ENCODE peak calls at places on chromosomes 5 and 9, in five cellular contexts. L, N, A, O and S are unnamed samples.

GRCh38 chr9:19416143-19416542 is 7.3 kb downstream of the ACER2 start:
- DNase-seq in A (no peak), L (no peak), N (no peak), O (no peak), S (no peak)

GRCh38 chr9:122370303-122370702 is 521 bp upstream of the PTGS1 start:
- DNase-seq in N (no peak), L (peak; percentile 37), O (no peak), A (peak; percentile 33), S (no peak)

GRCh38 chr9:23811633-23812032 is 14.4 kb downstream of the ELAVL2 start:
- DNase-seq in O (no peak), N (no peak), A (no peak), L (no peak), S (no peak)

GRCh38 chr9:108854094-108854493 is 1.7 kb downstream of the ACTL7B start:
- DNase-seq in N (no peak), A (no peak), L (no peak), O (no peak), S (no peak)

GRCh38 chr9:82583524-82583923 is 479.4 kb downstream of the RASEF start:
- DNase-seq in O (no peak), A (peak; percentile 57), L (no peak), N (no peak), S (no peak)

GRCh38 chr5:21152611-21153010 is 1164.6 kb upstream of the CDH18 start:
- DNase-seq in N (no peak), L (no peak), O (no peak), A (no peak), S (no peak)

GRCh38 chr5:180111273-180111695 is 39.7 kb upstream of the RNF130 start:
- DNase-seq in L (no peak), A (no peak), N (peak; percentile 58), O (no peak), S (no peak)

GRCh38 chr5:143182901-143183820 is 220.3 kb downstream of the NR3C1 start:
- DNase-seq in A (peak; percentile 18), N (no peak), L (peak; percentile 13), O (peak; percentile 20), S (no peak)

GRCh38 chr5:112763165-112763564 is 25.5 kb downstream of the APC start:
- DNase-seq in O (no peak), L (no peak), N (no peak), A (no peak), S (no peak)

GRCh38 chr9:23375511-23375910 is 450.5 kb downstream of the ELAVL2 start:
- DNase-seq in A (no peak), L (no peak), N (no peak), O (no peak), S (no peak)

GRCh38 chr5:133806847-133807246 is 161.6 kb downstream of the C5orf15 start:
- DNase-seq in A (no peak), O (no peak), L (no peak), N (no peak), S (no peak)

GRCh38 chr5:113114559-113114958 is 138.0 kb downstream of the DCP2 start:
- DNase-seq in A (no peak), L (no peak), N (no peak), O (no peak), S (no peak)

GRCh38 chr5:74514888-74515551 is 125.5 kb downstream of the ENC1 start:
- DNase-seq in N (no peak), L (no peak), A (no peak), O (no peak), S (no peak)

GRCh38 chr9:129081388-129081889 is 528 bp downstream of the DOLPP1 start:
- DNase-seq in L (no peak), N (no peak), O (no peak), A (no peak), S (no peak)

GRCh38 chr5:10607666-10608442 is 44.0 kb downstream of the ANKRD33B start:
- DNase-seq in O (peak; percentile 38), A (peak; percentile 59), L (peak; percentile 45), N (no peak), S (no peak)

GRCh38 chr5:177421046-177421798 is 5.3 kb upstream of the GRK6 start:
- DNase-seq in N (no peak), L (no peak), A (no peak), O (no peak), S (no peak)

GRCh38 chr9:70079364-70080103 is 35.9 kb downstream of the MAMDC2 start:
- DNase-seq in L (no peak), N (no peak), O (peak; percentile 44), A (peak; percentile 91), S (no peak)

GRCh38 chr9:331197-331596 is 116.5 kb downstream of the DOCK8 start:
- DNase-seq in L (no peak), A (no peak), N (no peak), O (no peak), S (no peak)

GRCh38 chr5:157143127-157143959 is 678 bp upstream of the MED7 start:
- DNase-seq in A (peak; percentile 47), N (peak; percentile 83), L (peak; percentile 44), O (peak; percentile 41), S (no peak)

GRCh38 chr5:145588113-145588512 is 247.0 kb downstream of the PRELID2 start:
- DNase-seq in L (no peak), A (no peak), N (no peak), O (no peak), S (no peak)

GRCh38 chr5:93100976-93101375 is 480.0 kb downstream of the NR2F1-AS1 start:
- DNase-seq in N (no peak), L (no peak), O (no peak), A (no peak), S (no peak)

GRCh38 chr5:119343766-119344165 is 12.1 kb upstream of the TNFAIP8 start:
- DNase-seq in A (no peak), L (no peak), N (no peak), O (no peak), S (no peak)

GRCh38 chr5:73963021-73963420 is 337.0 kb downstream of the ARHGEF28 start:
- DNase-seq in N (no peak), A (peak; percentile 59), L (no peak), O (no peak), S (no peak)

GRCh38 chr5:137822158-137822764 is 45.4 kb upstream of the MYOT start:
- DNase-seq in A (peak; percentile 43), O (no peak), L (peak; percentile 45), N (no peak), S (no peak)

GRCh38 chr9:21056931-21057330 is 20.8 kb downstream of the IFNB1 start:
- DNase-seq in O (no peak), N (no peak), A (no peak), L (no peak), S (no peak)

GRCh38 chr9:119343161-119343720 is 26.0 kb downstream of the BRINP1 start:
- DNase-seq in L (no peak), O (no peak), A (no peak), N (no peak), S (no peak)

GRCh38 chr9:33881635-33882034 is 64.7 kb downstream of the UBE2R2 start:
- DNase-seq in L (no peak), O (no peak), N (no peak), A (no peak), S (no peak)

GRCh38 chr5:5421149-5421960 is 1.1 kb upstream of the ICE1 start:
- DNase-seq in N (no peak), A (peak; percentile 14), L (peak; percentile 14), O (no peak), S (no peak)

GRCh38 chr5:115494570-115495289 is 49.8 kb downstream of the FEM1C start:
- DNase-seq in A (no peak), L (no peak), N (no peak), O (no peak), S (no peak)

GRCh38 chr5:133938932-133939331 is 29.5 kb downstream of the C5orf15 start:
- DNase-seq in L (no peak), A (no peak), O (no peak), N (peak; percentile 4), S (no peak)

GRCh38 chr5:181235689-181236366 is 7.9 kb downstream of the RACK1 start:
- DNase-seq in N (no peak), A (no peak), L (no peak), O (no peak), S (no peak)

GRCh38 chr5:181235323-181235688 is 8.4 kb downstream of the RACK1 start:
- DNase-seq in N (no peak), L (no peak), A (no peak), O (no peak), S (no peak)

GRCh38 chr5:181237758-181238385 is 5.8 kb downstream of the RACK1 start:
- DNase-seq in N (no peak), L (no peak), A (no peak), O (no peak), S (no peak)

GRCh38 chr5:181236954-181237641 is 6.6 kb downstream of the RACK1 start:
- DNase-seq in L (no peak), O (no peak), A (no peak), N (no peak), S (no peak)

GRCh38 chr5:181236471-181236870 is 7.2 kb downstream of the RACK1 start:
- DNase-seq in O (no peak), L (no peak), N (no peak), A (no peak), S (no peak)
- TF ChIP-seq POLR2A in O (no peak), L (no peak), N (no peak), A (no peak), S (no peak)

DNA sequence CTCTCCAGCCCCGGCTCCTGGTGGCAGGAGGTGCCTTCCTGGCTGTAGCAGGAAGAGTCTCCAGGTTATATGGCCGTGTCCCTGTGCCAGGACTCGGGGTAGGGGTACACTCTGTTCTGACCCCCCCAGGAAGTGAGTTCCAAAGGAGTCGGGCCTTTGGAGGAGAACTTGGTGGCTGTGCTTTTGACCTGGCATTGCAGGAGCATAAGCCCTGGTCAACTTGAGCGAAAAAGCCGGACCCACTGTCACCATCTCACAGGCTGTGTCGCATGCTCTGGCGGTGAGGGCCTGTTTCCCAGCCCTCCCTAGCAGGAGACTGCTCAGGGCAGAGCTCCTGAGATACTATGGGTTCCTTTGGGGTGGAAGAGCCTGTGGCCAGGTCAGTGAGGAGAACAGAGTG is 36.0 kb downstream of the GADD45G start:
- DNase-seq in O (no peak), A (no peak), L (no peak), N (no peak), S (no peak)
- H3K27ac ChIP-seq in O (no peak overlapping the region), A (no peak overlapping the region), L (no peak overlapping the region), N (no peak overlapping the region), S (peak overlapping the region; percentile 85)

GRCh38 chr9:4792572-4793411 is at the start of gene RCL1:
- DNase-seq in A (peak; percentile 95), N (peak; percentile 96), O (peak; percentile 95), L (peak; percentile 97), S (peak; percentile 96)
- TF ChIP-seq POLR2A in A (peak; percentile 85), N (peak; percentile 6), O (peak; percentile 62), L (peak; percentile 85), S (peak; percentile 64)

DNA sequence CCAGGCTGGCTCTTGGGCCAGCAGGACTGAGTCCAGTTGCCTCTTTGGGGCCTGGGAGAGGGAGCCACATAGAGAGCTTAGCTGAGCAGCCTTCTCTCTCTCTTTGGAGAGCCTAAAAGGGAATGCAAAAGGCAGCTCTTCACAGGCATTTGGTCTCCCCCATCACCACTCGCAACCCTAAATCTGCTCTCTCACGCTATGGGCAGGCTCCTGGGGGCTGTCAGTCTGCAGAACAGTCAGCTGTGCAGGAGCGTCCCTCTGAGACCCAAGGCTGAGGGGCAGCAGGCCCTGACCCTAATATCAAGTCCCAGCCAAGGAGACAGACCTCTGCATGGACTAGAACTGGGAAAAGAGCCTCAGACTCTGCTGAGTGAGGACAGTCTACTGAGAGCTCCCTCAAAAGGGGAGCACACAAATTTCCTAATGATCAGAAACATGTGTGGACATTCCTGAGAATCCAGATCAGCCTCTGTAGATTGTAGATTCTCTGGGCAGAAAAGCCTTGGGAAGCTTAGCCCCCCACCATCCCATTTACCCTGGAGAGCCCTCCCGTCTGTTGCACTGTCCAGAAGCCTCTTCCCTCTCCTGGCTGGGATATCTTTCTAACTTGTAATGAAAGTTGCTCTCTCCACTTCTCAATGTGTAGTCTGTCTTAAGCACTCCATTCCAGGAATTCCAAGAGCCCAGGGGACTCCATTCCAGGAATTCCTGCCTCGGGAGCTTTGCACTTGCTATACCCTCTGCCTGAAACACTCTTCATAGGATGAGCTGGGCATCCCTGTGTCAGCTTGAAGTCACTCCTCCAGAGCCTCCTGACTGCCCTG is 79.4 kb downstream of the FAM114A2 start:
- DNase-seq in L (no peak), A (no peak), O (no peak), N (no peak), S (no peak)
- H3K27ac ChIP-seq in L (no peak overlapping the region), A (no peak overlapping the region), O (no peak overlapping the region), N (no peak overlapping the region), S (no peak overlapping the region)